ENCODE peak calls at places on chromosomes 6 and 20, in nine cellular contexts. O, P, G, N, A, M, Y, E and L are unnamed samples.

GRCh38 chr6:71602385-71602949 is 283.9 kb upstream of the RIMS1 start:
- DNase-seq in O (peak; percentile 30), P (no peak), G (peak; percentile 3), N (no peak), A (no peak), M (no peak), Y (no peak), E (no peak), L (no peak)

GRCh38 chr20:45308078-45308778 is at the start of gene MATN4:
- DNase-seq in O (no peak), P (no peak), G (no peak), N (no peak), A (no peak), M (no peak), Y (no peak), E (no peak), L (peak; percentile 9)

GRCh38 chr6:22145823-22146379 is 150.9 kb downstream of the PRL start:
- DNase-seq in O (peak; percentile 33), P (no peak), G (peak; percentile 74), N (peak; percentile 11), A (no peak), M (no peak), Y (peak; percentile 64), E (no peak), L (peak; percentile 12)

GRCh38 chr6:158649289-158650143 is at the start of gene SYTL3:
- DNase-seq in O (peak; percentile 64), P (peak; percentile 41), G (peak; percentile 87), N (no peak), A (peak; percentile 44), M (peak; percentile 48), Y (no peak), E (peak; percentile 84), L (no peak)

GRCh38 chr20:37492096-37492625 is 28.9 kb upstream of the NNAT start:
- DNase-seq in O (no peak), P (no peak), G (no peak), N (no peak), A (no peak), M (no peak), Y (no peak), E (no peak), L (no peak)

GRCh38 chr6:163327936-163328335 is 86.6 kb upstream of the QKI start:
- DNase-seq in O (no peak), P (no peak), G (no peak), N (no peak), A (no peak), M (no peak), Y (no peak), E (no peak), L (no peak)

GRCh38 chr6:54083301-54083700 is 27.9 kb upstream of the MLIP start:
- DNase-seq in O (no peak), P (no peak), G (no peak), N (no peak), A (no peak), M (no peak), Y (no peak), E (no peak), L (peak; percentile 19)

GRCh38 chr20:56783826-56784225 is 154.7 kb downstream of the TFAP2C start:
- DNase-seq in O (no peak), P (no peak), G (no peak), N (no peak), A (no peak), M (no peak), Y (no peak), E (no peak), L (no peak)

GRCh38 chr6:118705799-118706481 is 54.5 kb upstream of the CEP85L start:
- DNase-seq in O (no peak), P (no peak), G (peak; percentile 88), N (no peak), A (no peak), M (no peak), Y (no peak), E (peak; percentile 46), L (no peak)

GRCh38 chr6:30319146-30319835 is 7.4 kb upstream of the TRIM39 start:
- DNase-seq in O (no peak), P (no peak), G (no peak), N (no peak), A (no peak), M (no peak), Y (no peak), E (no peak), L (no peak)

GRCh38 chr6:157524735-157525134 is 143.7 kb downstream of the ZDHHC14 start:
- DNase-seq in O (no peak), P (no peak), G (no peak), N (no peak), A (no peak), M (no peak), Y (no peak), E (no peak), L (no peak)

GRCh38 chr6:14046476-14047068 is 71.0 kb upstream of the CD83 start:
- DNase-seq in O (no peak), P (peak; percentile 9), G (peak; percentile 55), N (peak; percentile 79), A (peak; percentile 44), M (peak; percentile 63), Y (no peak), E (peak; percentile 43), L (no peak)

GRCh38 chr6:108160009-108160408 is 5.8 kb upstream of the NR2E1 start:
- DNase-seq in O (no peak), P (no peak), G (no peak), N (no peak), A (no peak), M (no peak), Y (no peak), E (no peak), L (no peak)